ENCODE peak calls at places on chromosomes 2 and 18, in four cellular contexts. One of them, this sample, is unnamed.

GRCh38 chr2:191217580-191217979 is 27.6 kb upstream of the MYO1B start:
- DNase-seq in SK-N-SH: no peak
- DNase-seq in DND-41: no peak
- DNase-seq in substantia nigra: no peak
- DNase-seq in this sample: no peak

GRCh38 chr2:182372661-182373060 is 54.2 kb downstream of the PDE1A start:
- DNase-seq in substantia nigra: no peak
- DNase-seq in SK-N-SH: no peak
- DNase-seq in DND-41: no peak
- DNase-seq in this sample: no peak

GRCh38 chr2:58965602-58966001 is 724.5 kb upstream of the FANCL start:
- DNase-seq in DND-41: no peak
- DNase-seq in substantia nigra: no peak
- DNase-seq in SK-N-SH: no peak
- DNase-seq in this sample: no peak

GRCh38 chr2:165864353-165864752 is 70.3 kb upstream of the GALNT3 start:
- DNase-seq in SK-N-SH: peak
- DNase-seq in substantia nigra: peak
- DNase-seq in DND-41: no peak
- DNase-seq in this sample: no peak

GRCh38 chr2:158414538-158414937 is 42.0 kb downstream of the CCDC148 start:
- DNase-seq in SK-N-SH: no peak
- DNase-seq in substantia nigra: no peak
- DNase-seq in DND-41: no peak
- DNase-seq in this sample: no peak

GRCh38 chr18:33720133-33720532 is 142.1 kb downstream of the ASXL3 start:
- DNase-seq in SK-N-SH: no peak
- DNase-seq in substantia nigra: no peak
- DNase-seq in DND-41: no peak
- DNase-seq in this sample: no peak

GRCh38 chr18:49935215-49935614 is 121.9 kb upstream of the ACAA2 start:
- DNase-seq in substantia nigra: no peak
- DNase-seq in SK-N-SH: no peak
- DNase-seq in DND-41: no peak
- DNase-seq in this sample: no peak

GRCh38 chr2:64562148-64562784 is 38.1 kb downstream of the AFTPH start:
- DNase-seq in substantia nigra: no peak
- DNase-seq in SK-N-SH: peak
- DNase-seq in DND-41: no peak
- DNase-seq in this sample: no peak

GRCh38 chr18:75088622-75089211 is 120.2 kb downstream of the PTGR3 start:
- DNase-seq in SK-N-SH: no peak
- DNase-seq in DND-41: no peak
- DNase-seq in substantia nigra: no peak
- DNase-seq in this sample: no peak

DNA sequence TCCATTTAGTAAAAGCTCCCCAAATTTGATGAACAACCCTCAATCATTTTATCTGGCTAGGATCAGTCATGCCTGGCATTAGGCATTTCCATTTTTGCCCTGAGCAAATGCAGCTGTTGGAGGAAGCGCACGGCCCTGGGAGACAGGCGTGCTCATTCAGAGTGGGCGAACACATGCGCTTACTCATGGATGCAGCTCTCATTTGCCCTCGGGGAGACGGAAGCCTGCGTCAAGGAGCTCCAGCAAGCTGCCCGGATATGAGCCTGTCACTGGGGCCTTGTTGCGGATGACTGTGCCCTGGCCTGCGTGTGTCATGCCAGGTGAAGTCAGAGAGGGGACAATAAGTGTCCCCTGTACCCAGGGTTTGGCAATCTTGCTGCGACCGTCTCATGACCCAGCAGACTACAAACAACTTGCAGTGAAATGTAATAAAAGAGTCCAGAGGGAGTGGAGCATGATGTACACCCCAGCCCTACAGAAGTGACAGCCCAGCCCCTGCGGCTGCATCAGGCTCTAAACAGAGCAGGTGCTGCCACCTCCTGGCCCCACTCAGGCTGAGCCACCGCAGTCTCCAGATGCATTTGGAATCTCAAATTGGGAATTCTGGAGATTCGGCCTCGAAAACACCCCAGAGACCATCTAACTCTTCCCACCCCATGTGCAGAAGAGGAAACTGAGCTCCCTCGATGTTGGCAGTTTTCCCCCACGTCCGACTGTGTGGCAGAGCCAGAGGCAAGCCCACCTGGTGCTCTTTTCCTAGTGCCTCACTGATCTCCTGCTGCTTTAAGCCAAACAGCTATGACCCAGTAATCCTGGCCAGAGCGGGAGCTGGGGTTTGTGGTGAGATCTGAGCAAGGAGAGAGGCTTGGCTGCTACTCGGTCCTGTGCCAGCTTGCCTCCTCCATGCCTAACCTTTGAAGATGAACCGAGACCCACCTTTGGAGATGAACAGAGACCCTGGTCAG is 105.0 kb upstream of the ALK start:
- DNase-seq in SK-N-SH: peak
- DNase-seq in DND-41: peak
- DNase-seq in substantia nigra: peak
- DNase-seq in this sample: no peak
- H3K27ac ChIP-seq in SK-N-SH: peak
- H3K27ac ChIP-seq in DND-41: no peak
- H3K27ac ChIP-seq in substantia nigra: no peak
- H3K27ac ChIP-seq in this sample: no peak

DNA sequence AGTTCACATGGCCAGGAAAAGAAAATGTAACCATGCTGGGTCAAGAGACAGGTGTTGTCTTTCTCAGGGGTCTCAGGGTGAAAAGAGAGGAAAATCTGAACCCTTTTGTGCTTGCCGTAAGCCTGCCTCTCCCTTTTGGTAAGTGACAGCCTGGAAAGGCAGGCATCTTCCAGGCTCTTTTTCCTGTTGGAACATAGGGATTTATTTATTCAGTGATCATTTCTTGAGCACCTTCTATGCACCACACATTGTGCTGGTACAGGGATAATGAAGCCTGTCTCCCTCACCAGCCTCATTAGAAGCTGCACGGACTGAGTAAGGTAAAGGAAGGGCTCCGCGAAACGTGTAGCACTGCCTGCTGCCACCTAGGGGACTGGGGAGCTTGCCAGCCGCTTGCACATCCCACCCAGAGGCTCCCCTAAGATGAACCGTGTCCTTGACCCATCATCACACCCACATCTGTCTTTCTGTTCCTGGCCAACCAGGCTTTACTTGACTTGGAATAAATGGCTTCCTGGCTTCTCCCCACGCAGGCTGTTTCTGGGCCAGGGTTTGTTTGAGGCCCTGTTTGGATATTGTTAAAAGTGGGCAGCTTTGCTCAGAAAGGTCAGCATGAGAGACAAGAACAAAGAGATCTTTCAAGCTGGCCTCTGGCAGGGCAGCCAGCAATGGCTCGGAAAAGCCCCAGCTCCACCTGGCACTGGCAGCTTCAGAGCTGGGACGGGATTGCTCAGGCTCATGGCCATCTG is 73.3 kb upstream of the MCFD2 start:
- DNase-seq in substantia nigra: peak
- DNase-seq in SK-N-SH: peak
- DNase-seq in DND-41: no peak
- DNase-seq in this sample: no peak
- H3K27ac ChIP-seq in substantia nigra: peak
- H3K27ac ChIP-seq in SK-N-SH: peak
- H3K27ac ChIP-seq in DND-41: no peak
- H3K27ac ChIP-seq in this sample: no peak

DNA sequence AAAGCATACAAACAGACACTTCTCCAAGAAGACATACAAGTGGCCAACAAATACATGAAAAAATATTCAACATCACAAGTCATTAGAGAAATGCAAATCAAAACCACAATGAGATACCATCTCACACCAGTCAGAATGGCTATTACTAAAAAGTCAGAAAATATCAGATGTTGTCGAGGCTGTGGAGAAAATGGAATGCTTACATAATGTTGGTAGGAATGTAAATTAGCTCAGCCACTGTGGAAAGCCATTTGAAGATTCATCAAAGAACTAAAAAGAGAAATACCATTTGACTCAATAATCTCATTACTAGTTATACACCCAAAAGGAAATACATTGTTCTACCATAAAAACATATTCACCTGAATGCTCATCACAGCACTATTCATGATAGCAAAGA is 825.6 kb downstream of the SUCLG1 start:
- DNase-seq in SK-N-SH: no peak
- DNase-seq in DND-41: no peak
- DNase-seq in substantia nigra: no peak
- DNase-seq in this sample: no peak
- H3K27ac ChIP-seq in SK-N-SH: no peak
- H3K27ac ChIP-seq in DND-41: no peak
- H3K27ac ChIP-seq in substantia nigra: no peak
- H3K27ac ChIP-seq in this sample: no peak

GRCh38 chr2:168311265-168311925 is 64.0 kb upstream of the STK39 start:
- DNase-seq in substantia nigra: no peak
- DNase-seq in DND-41: no peak
- DNase-seq in SK-N-SH: no peak
- DNase-seq in this sample: no peak

GRCh38 chr2:168315331-168316072 is 68.1 kb upstream of the STK39 start:
- DNase-seq in SK-N-SH: no peak
- DNase-seq in DND-41: no peak
- DNase-seq in substantia nigra: no peak
- DNase-seq in this sample: no peak

GRCh38 chr2:168314236-168314635 is 66.8 kb upstream of the STK39 start:
- DNase-seq in DND-41: no peak
- DNase-seq in substantia nigra: no peak
- DNase-seq in SK-N-SH: no peak
- DNase-seq in this sample: no peak

GRCh38 chr2:168310580-168310979 is 63.2 kb upstream of the STK39 start:
- DNase-seq in DND-41: no peak
- DNase-seq in substantia nigra: no peak
- DNase-seq in SK-N-SH: no peak
- DNase-seq in this sample: no peak

GRCh38 chr2:168312036-168312822 is 64.8 kb upstream of the STK39 start:
- DNase-seq in DND-41: no peak
- DNase-seq in SK-N-SH: no peak
- DNase-seq in substantia nigra: no peak
- DNase-seq in this sample: no peak
- H3K27ac ChIP-seq in DND-41: no peak
- H3K27ac ChIP-seq in SK-N-SH: no peak
- H3K27ac ChIP-seq in substantia nigra: no peak
- H3K27ac ChIP-seq in this sample: no peak

GRCh38 chr18:48602759-48603390 is 64.0 kb downstream of the CTIF start:
- DNase-seq in SK-N-SH: no peak
- DNase-seq in DND-41: no peak
- DNase-seq in substantia nigra: no peak
- DNase-seq in this sample: no peak

GRCh38 chr18:48599391-48599790 is 60.6 kb downstream of the CTIF start:
- DNase-seq in substantia nigra: no peak
- DNase-seq in SK-N-SH: no peak
- DNase-seq in DND-41: no peak
- DNase-seq in this sample: no peak

GRCh38 chr18:48600046-48600745 is 61.4 kb downstream of the CTIF start:
- DNase-seq in DND-41: no peak
- DNase-seq in SK-N-SH: no peak
- DNase-seq in substantia nigra: no peak
- DNase-seq in this sample: no peak

GRCh38 chr18:48597671-48598070 is 58.8 kb downstream of the CTIF start:
- DNase-seq in DND-41: no peak
- DNase-seq in substantia nigra: no peak
- DNase-seq in SK-N-SH: no peak
- DNase-seq in this sample: no peak

GRCh38 chr18:48600746-48601090 is 61.9 kb downstream of the CTIF start:
- DNase-seq in substantia nigra: no peak
- DNase-seq in DND-41: no peak
- DNase-seq in SK-N-SH: no peak
- DNase-seq in this sample: no peak
- H3K27ac ChIP-seq in substantia nigra: no peak
- H3K27ac ChIP-seq in DND-41: no peak
- H3K27ac ChIP-seq in SK-N-SH: peak
- H3K27ac ChIP-seq in this sample: no peak